ENCODE peak calls at places on chromosomes 12 and 14, in seven cellular contexts. One of them, this sample, is unnamed.

GRCh38 chr12:67456281-67456918 is 187.2 kb downstream of the CAND1 start:
- DNase-seq in GM23248: peak; percentile 89
- DNase-seq in mesenchymal stem cell: peak; percentile 29
- DNase-seq in NT2/D1: no peak
- DNase-seq in ovary: peak; percentile 57
- DNase-seq in lung: no peak
- DNase-seq in neuronal stem cell: no peak
- DNase-seq in this sample: no peak

GRCh38 chr14:41642402-41643195 is 35.9 kb downstream of the LRFN5 start:
- DNase-seq in GM23248: no peak
- DNase-seq in mesenchymal stem cell: no peak
- DNase-seq in NT2/D1: peak; percentile 11
- DNase-seq in ovary: no peak
- DNase-seq in lung: no peak
- DNase-seq in neuronal stem cell: no peak
- DNase-seq in this sample: no peak

GRCh38 chr14:55592426-55592825 is 12.4 kb downstream of the KTN1 start:
- DNase-seq in GM23248: no peak
- DNase-seq in mesenchymal stem cell: no peak
- DNase-seq in NT2/D1: no peak
- DNase-seq in ovary: no peak
- DNase-seq in lung: no peak
- DNase-seq in neuronal stem cell: no peak
- DNase-seq in this sample: no peak

GRCh38 chr12:92002673-92003382 is 142.8 kb downstream of the BTG1 start:
- DNase-seq in GM23248: peak; percentile 7
- DNase-seq in mesenchymal stem cell: peak; percentile 30
- DNase-seq in NT2/D1: no peak
- DNase-seq in ovary: no peak
- DNase-seq in lung: no peak
- DNase-seq in neuronal stem cell: no peak
- DNase-seq in this sample: no peak

GRCh38 chr12:117507547-117507946 is 146.1 kb upstream of the NOS1 start:
- DNase-seq in GM23248: no peak
- DNase-seq in mesenchymal stem cell: no peak
- DNase-seq in NT2/D1: no peak
- DNase-seq in ovary: no peak
- DNase-seq in lung: no peak
- DNase-seq in neuronal stem cell: no peak
- DNase-seq in this sample: no peak

GRCh38 chr12:81888341-81888740 is 129.2 kb upstream of the PPFIA2 start:
- DNase-seq in GM23248: no peak
- DNase-seq in mesenchymal stem cell: peak; percentile 7
- DNase-seq in NT2/D1: peak; percentile 3
- DNase-seq in ovary: no peak
- DNase-seq in lung: no peak
- DNase-seq in neuronal stem cell: no peak
- DNase-seq in this sample: no peak

GRCh38 chr14:69887740-69888657 is 8.8 kb downstream of the SMOC1 start:
- DNase-seq in GM23248: peak; percentile 76
- DNase-seq in mesenchymal stem cell: no peak
- DNase-seq in NT2/D1: no peak
- DNase-seq in ovary: no peak
- DNase-seq in lung: no peak
- DNase-seq in neuronal stem cell: no peak
- DNase-seq in this sample: no peak

GRCh38 chr14:75280448-75280830 is 1.8 kb downstream of the FOS start:
- DNase-seq in GM23248: peak; percentile 29
- DNase-seq in mesenchymal stem cell: peak; percentile 66
- DNase-seq in NT2/D1: no peak
- DNase-seq in ovary: no peak
- DNase-seq in lung: no peak
- DNase-seq in neuronal stem cell: no peak
- DNase-seq in this sample: no peak

GRCh38 chr14:78152246-78153068 is 17.7 kb upstream of the NRXN3 start:
- DNase-seq in GM23248: no peak
- DNase-seq in mesenchymal stem cell: no peak
- DNase-seq in NT2/D1: no peak
- DNase-seq in ovary: no peak
- DNase-seq in lung: no peak
- DNase-seq in neuronal stem cell: no peak
- DNase-seq in this sample: no peak

GRCh38 chr14:101791919-101792572 is 30.5 kb downstream of the PPP2R5C start:
- DNase-seq in GM23248: peak; percentile 76
- DNase-seq in mesenchymal stem cell: peak; percentile 58
- DNase-seq in NT2/D1: no peak
- DNase-seq in ovary: no peak
- DNase-seq in lung: no peak
- DNase-seq in neuronal stem cell: no peak
- DNase-seq in this sample: no peak

GRCh38 chr12:64731683-64732082 is 27.5 kb downstream of the GNS start:
- DNase-seq in GM23248: no peak
- DNase-seq in mesenchymal stem cell: no peak
- DNase-seq in NT2/D1: no peak
- DNase-seq in ovary: no peak
- DNase-seq in lung: no peak
- DNase-seq in neuronal stem cell: no peak
- DNase-seq in this sample: no peak

GRCh38 chr12:130838284-130838950 is 633 bp downstream of the STX2 start:
- DNase-seq in GM23248: peak; percentile 64
- DNase-seq in mesenchymal stem cell: peak; percentile 38
- DNase-seq in NT2/D1: no peak
- DNase-seq in ovary: peak; percentile 73
- DNase-seq in lung: peak; percentile 36
- DNase-seq in neuronal stem cell: peak; percentile 24
- DNase-seq in this sample: peak; percentile 53

GRCh38 chr12:56628671-56629458 is 1.3 kb downstream of the BAZ2A start:
- DNase-seq in GM23248: peak; percentile 83
- DNase-seq in mesenchymal stem cell: peak; percentile 91
- DNase-seq in NT2/D1: no peak
- DNase-seq in ovary: peak; percentile 66
- DNase-seq in lung: peak; percentile 60
- DNase-seq in neuronal stem cell: no peak
- DNase-seq in this sample: peak; percentile 46

GRCh38 chr14:67428501-67429031 is 16.6 kb upstream of the PLEK2 start:
- DNase-seq in GM23248: peak; percentile 84
- DNase-seq in mesenchymal stem cell: peak; percentile 57
- DNase-seq in NT2/D1: no peak
- DNase-seq in ovary: no peak
- DNase-seq in lung: no peak
- DNase-seq in neuronal stem cell: no peak
- DNase-seq in this sample: no peak

GRCh38 chr12:40515041-40515825 is 177.0 kb upstream of the CNTN1 start:
- DNase-seq in GM23248: peak; percentile 29
- DNase-seq in mesenchymal stem cell: no peak
- DNase-seq in NT2/D1: no peak
- DNase-seq in ovary: no peak
- DNase-seq in lung: no peak
- DNase-seq in neuronal stem cell: no peak
- DNase-seq in this sample: peak; percentile 40

GRCh38 chr12:53236443-53237111 is 4.6 kb upstream of the RARG start:
- DNase-seq in GM23248: no peak
- DNase-seq in mesenchymal stem cell: no peak
- DNase-seq in NT2/D1: no peak
- DNase-seq in ovary: no peak
- DNase-seq in lung: no peak
- DNase-seq in neuronal stem cell: no peak
- DNase-seq in this sample: no peak

GRCh38 chr14:26132061-26132460 is 465.8 kb downstream of the NOVA1 start:
- DNase-seq in GM23248: no peak
- DNase-seq in mesenchymal stem cell: no peak
- DNase-seq in NT2/D1: no peak
- DNase-seq in ovary: no peak
- DNase-seq in lung: no peak
- DNase-seq in neuronal stem cell: no peak
- DNase-seq in this sample: no peak

GRCh38 chr12:95608252-95609033 is 57.2 kb upstream of the USP44 start:
- DNase-seq in GM23248: peak; percentile 96
- DNase-seq in mesenchymal stem cell: peak; percentile 46
- DNase-seq in NT2/D1: peak; percentile 55
- DNase-seq in ovary: peak; percentile 74
- DNase-seq in lung: peak; percentile 75
- DNase-seq in neuronal stem cell: no peak
- DNase-seq in this sample: no peak

GRCh38 chr12:77625441-77625840 is 205.3 kb upstream of the NAV3 start:
- DNase-seq in GM23248: peak; percentile 97
- DNase-seq in mesenchymal stem cell: peak; percentile 24
- DNase-seq in NT2/D1: no peak
- DNase-seq in ovary: no peak
- DNase-seq in lung: no peak
- DNase-seq in neuronal stem cell: no peak
- DNase-seq in this sample: no peak

GRCh38 chr12:42094277-42094676 is 50.4 kb downstream of the GXYLT1 start:
- DNase-seq in GM23248: peak; percentile 72
- DNase-seq in mesenchymal stem cell: peak; percentile 82
- DNase-seq in NT2/D1: peak; percentile 20
- DNase-seq in ovary: no peak
- DNase-seq in lung: no peak
- DNase-seq in neuronal stem cell: no peak
- DNase-seq in this sample: no peak

GRCh38 chr14:67881225-67881624 is 61.6 kb downstream of the RAD51B start:
- DNase-seq in GM23248: no peak
- DNase-seq in mesenchymal stem cell: no peak
- DNase-seq in NT2/D1: no peak
- DNase-seq in ovary: no peak
- DNase-seq in lung: no peak
- DNase-seq in neuronal stem cell: no peak
- DNase-seq in this sample: peak; percentile 31

GRCh38 chr14:28163897-28164296 is 602.7 kb upstream of the FOXG1 start:
- DNase-seq in GM23248: no peak
- DNase-seq in mesenchymal stem cell: no peak
- DNase-seq in NT2/D1: no peak
- DNase-seq in ovary: no peak
- DNase-seq in lung: no peak
- DNase-seq in neuronal stem cell: no peak
- DNase-seq in this sample: no peak

GRCh38 chr12:115993715-115994114 is 283.8 kb downstream of the MED13L start:
- DNase-seq in GM23248: no peak
- DNase-seq in mesenchymal stem cell: no peak
- DNase-seq in NT2/D1: no peak
- DNase-seq in ovary: no peak
- DNase-seq in lung: no peak
- DNase-seq in neuronal stem cell: no peak
- DNase-seq in this sample: no peak

GRCh38 chr12:71430756-71431155 is 8.8 kb upstream of the LGR5 start:
- DNase-seq in GM23248: peak; percentile 39
- DNase-seq in mesenchymal stem cell: peak; percentile 22
- DNase-seq in NT2/D1: no peak
- DNase-seq in ovary: no peak
- DNase-seq in lung: no peak
- DNase-seq in neuronal stem cell: no peak
- DNase-seq in this sample: no peak

GRCh38 chr14:76904740-76905569 is 78.7 kb downstream of the LRRC74A start:
- DNase-seq in GM23248: peak; percentile 99
- DNase-seq in mesenchymal stem cell: peak; percentile 98
- DNase-seq in NT2/D1: no peak
- DNase-seq in ovary: no peak
- DNase-seq in lung: peak; percentile 67
- DNase-seq in neuronal stem cell: no peak
- DNase-seq in this sample: peak; percentile 75

GRCh38 chr12:111506260-111506659 is 92.9 kb downstream of the ATXN2 start:
- DNase-seq in GM23248: no peak
- DNase-seq in mesenchymal stem cell: no peak
- DNase-seq in NT2/D1: no peak
- DNase-seq in ovary: no peak
- DNase-seq in lung: no peak
- DNase-seq in neuronal stem cell: no peak
- DNase-seq in this sample: no peak
- H3K36me3 ChIP-seq in GM23248: peaks cover 63% of the 10 kb centered on the region
- H3K36me3 ChIP-seq in mesenchymal stem cell: peaks cover 20% of the 10 kb centered on the region
- H3K36me3 ChIP-seq in NT2/D1: peaks cover 64% of the 10 kb centered on the region
- H3K36me3 ChIP-seq in ovary: no peaks in the 10 kb centered on the region
- H3K36me3 ChIP-seq in lung: peaks cover 23% of the 10 kb centered on the region
- H3K36me3 ChIP-seq in neuronal stem cell: peaks cover 9% of the 10 kb centered on the region
- H3K36me3 ChIP-seq in this sample: peaks cover 2% of the 10 kb centered on the region

GRCh38 chr14:81206115-81206514 is 14.6 kb downstream of the GTF2A1 start:
- DNase-seq in GM23248: peak; percentile 34
- DNase-seq in mesenchymal stem cell: peak; percentile 9
- DNase-seq in NT2/D1: no peak
- DNase-seq in ovary: no peak
- DNase-seq in lung: no peak
- DNase-seq in neuronal stem cell: no peak
- DNase-seq in this sample: no peak
- H3K36me3 ChIP-seq in GM23248: peaks cover 38% of the 10 kb centered on the region
- H3K36me3 ChIP-seq in mesenchymal stem cell: peaks cover 13% of the 10 kb centered on the region
- H3K36me3 ChIP-seq in NT2/D1: peaks cover 60% of the 10 kb centered on the region
- H3K36me3 ChIP-seq in ovary: no peaks in the 10 kb centered on the region
- H3K36me3 ChIP-seq in lung: peaks cover 3% of the 10 kb centered on the region
- H3K36me3 ChIP-seq in neuronal stem cell: peaks cover 17% of the 10 kb centered on the region
- H3K36me3 ChIP-seq in this sample: peaks cover 8% of the 10 kb centered on the region

GRCh38 chr12:43835656-43836454 is at the start of gene TMEM117:
- DNase-seq in GM23248: peak; percentile 83
- DNase-seq in mesenchymal stem cell: peak; percentile 68
- DNase-seq in NT2/D1: peak; percentile 20
- DNase-seq in ovary: peak; percentile 74
- DNase-seq in lung: peak; percentile 73
- DNase-seq in neuronal stem cell: peak; percentile 39
- DNase-seq in this sample: peak; percentile 82

GRCh38 chr12:43840338-43840737 is 4.5 kb downstream of the TMEM117 start:
- DNase-seq in GM23248: no peak
- DNase-seq in mesenchymal stem cell: no peak
- DNase-seq in NT2/D1: no peak
- DNase-seq in ovary: no peak
- DNase-seq in lung: no peak
- DNase-seq in neuronal stem cell: no peak
- DNase-seq in this sample: no peak

GRCh38 chr12:43832506-43833168 is 3.2 kb upstream of the TMEM117 start:
- DNase-seq in GM23248: no peak
- DNase-seq in mesenchymal stem cell: no peak
- DNase-seq in NT2/D1: no peak
- DNase-seq in ovary: no peak
- DNase-seq in lung: no peak
- DNase-seq in neuronal stem cell: no peak
- DNase-seq in this sample: no peak

GRCh38 chr12:43836455-43836989 is 641 bp downstream of the TMEM117 start:
- DNase-seq in GM23248: peak; percentile 56
- DNase-seq in mesenchymal stem cell: peak; percentile 61
- DNase-seq in NT2/D1: no peak
- DNase-seq in ovary: no peak
- DNase-seq in lung: no peak
- DNase-seq in neuronal stem cell: no peak
- DNase-seq in this sample: no peak

DNA sequence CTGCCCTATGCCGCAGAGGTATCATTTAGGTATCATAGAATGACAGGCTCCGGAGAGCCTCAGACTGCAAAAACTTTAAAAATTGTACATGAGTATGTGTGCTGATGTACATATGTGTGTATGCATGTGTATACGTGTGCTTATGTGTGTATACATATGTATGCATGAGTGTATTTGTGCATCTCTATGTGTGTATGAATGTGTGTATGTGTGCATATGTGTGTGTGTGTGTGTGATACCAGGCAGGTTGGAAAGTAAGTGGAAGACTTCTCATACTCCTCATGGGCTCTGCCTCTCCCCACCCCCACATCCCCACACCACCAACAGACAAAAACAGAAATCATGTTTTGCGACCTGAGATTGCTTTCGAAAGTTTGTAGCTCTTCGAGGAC is 621 bp upstream of the TMEM117 start:
- DNase-seq in GM23248: no peak
- DNase-seq in mesenchymal stem cell: peak; percentile 34
- DNase-seq in NT2/D1: no peak
- DNase-seq in ovary: no peak
- DNase-seq in lung: no peak
- DNase-seq in neuronal stem cell: no peak
- DNase-seq in this sample: no peak
- H3K36me3 ChIP-seq in GM23248: no peaks in the 10 kb centered on the region
- H3K36me3 ChIP-seq in mesenchymal stem cell: no peaks in the 10 kb centered on the region
- H3K36me3 ChIP-seq in NT2/D1: no peaks in the 10 kb centered on the region
- H3K36me3 ChIP-seq in ovary: no peaks in the 10 kb centered on the region
- H3K36me3 ChIP-seq in lung: no peaks in the 10 kb centered on the region
- H3K36me3 ChIP-seq in neuronal stem cell: no peaks in the 10 kb centered on the region
- H3K36me3 ChIP-seq in this sample: no peaks in the 10 kb centered on the region

GRCh38 chr12:111184161-111184560 is 184.7 kb downstream of the PHETA1 start:
- DNase-seq in GM23248: no peak
- DNase-seq in mesenchymal stem cell: no peak
- DNase-seq in NT2/D1: no peak
- DNase-seq in ovary: no peak
- DNase-seq in lung: no peak
- DNase-seq in neuronal stem cell: no peak
- DNase-seq in this sample: no peak
- H3K36me3 ChIP-seq in GM23248: no peaks in the 10 kb centered on the region
- H3K36me3 ChIP-seq in mesenchymal stem cell: no peaks in the 10 kb centered on the region
- H3K36me3 ChIP-seq in NT2/D1: no peaks in the 10 kb centered on the region
- H3K36me3 ChIP-seq in ovary: no peaks in the 10 kb centered on the region
- H3K36me3 ChIP-seq in lung: no peaks in the 10 kb centered on the region
- H3K36me3 ChIP-seq in neuronal stem cell: no peaks in the 10 kb centered on the region
- H3K36me3 ChIP-seq in this sample: no peaks in the 10 kb centered on the region

This sample was measured in GM06990.